ENCODE peak calls at places on chromosome 18, in four cellular contexts. B is heart left ventricle, E is upper lobe of right lung, J is cardiac muscle cell. K is an unnamed sample.

GRCh38 chr18:35131387-35132283 is 90.4 kb downstream of the MAPRE2 start:
- DNase-seq in E (no peak), B (no peak), J (no peak), K (no peak)

GRCh38 chr18:48477353-48477752 is 61.5 kb upstream of the CTIF start:
- DNase-seq in J (no peak), B (no peak), E (no peak), K (no peak)

GRCh38 chr18:24015897-24016631 is 1.5 kb downstream of the TTC39C start:
- DNase-seq in J (no peak), E (no peak), B (no peak), K (no peak)

GRCh38 chr18:28123401-28124030 is 53.4 kb downstream of the CDH2 start:
- DNase-seq in E (no peak), B (no peak), J (peak; percentile 47), K (no peak)

GRCh38 chr18:10300739-10301138 is 153.7 kb upstream of the APCDD1 start:
- DNase-seq in E (no peak), B (no peak), J (no peak), K (no peak)

GRCh38 chr18:68362907-68363306 is 352.0 kb downstream of the TMX3 start:
- DNase-seq in B (no peak), J (no peak), E (no peak), K (no peak)

GRCh38 chr18:55314615-55315237 is 273.3 kb downstream of the TCF4 start:
- DNase-seq in J (no peak), E (no peak), B (no peak), K (no peak)

GRCh38 chr18:75124551-75124950 is 84.4 kb downstream of the PTGR3 start:
- DNase-seq in E (no peak), B (no peak), J (no peak), K (no peak)

GRCh38 chr18:5197032-5197434 is at the start of gene AKAIN1:
- DNase-seq in B (peak; percentile 37), E (peak; percentile 66), J (peak; percentile 66), K (no peak)

GRCh38 chr18:77560334-77560970 is 310.8 kb downstream of the GALR1 start:
- DNase-seq in B (no peak), E (no peak), J (peak; percentile 3), K (no peak)

GRCh38 chr18:55737266-55737665 is 149.3 kb upstream of the TCF4 start:
- DNase-seq in J (no peak), E (no peak), B (no peak), K (no peak)

GRCh38 chr18:54351186-54351585 is 6.5 kb downstream of the STARD6 start:
- DNase-seq in B (no peak), E (no peak), J (no peak), K (no peak)

GRCh38 chr18:25561923-25562322 is 210.0 kb upstream of the ZNF521 start:
- DNase-seq in B (no peak), E (no peak), J (peak; percentile 34), K (no peak)

GRCh38 chr18:25560369-25560768 is 208.4 kb upstream of the ZNF521 start:
- DNase-seq in E (no peak), B (peak; percentile 34), J (no peak), K (no peak)

GRCh38 chr18:25557006-25557405 is 205.0 kb upstream of the ZNF521 start:
- DNase-seq in E (no peak), J (peak; percentile 9), B (no peak), K (no peak)
- H3K4me3 ChIP-seq in E (no peak overlapping the region), J (no peak overlapping the region), B (no peak overlapping the region), K (no peak overlapping the region)

DNA sequence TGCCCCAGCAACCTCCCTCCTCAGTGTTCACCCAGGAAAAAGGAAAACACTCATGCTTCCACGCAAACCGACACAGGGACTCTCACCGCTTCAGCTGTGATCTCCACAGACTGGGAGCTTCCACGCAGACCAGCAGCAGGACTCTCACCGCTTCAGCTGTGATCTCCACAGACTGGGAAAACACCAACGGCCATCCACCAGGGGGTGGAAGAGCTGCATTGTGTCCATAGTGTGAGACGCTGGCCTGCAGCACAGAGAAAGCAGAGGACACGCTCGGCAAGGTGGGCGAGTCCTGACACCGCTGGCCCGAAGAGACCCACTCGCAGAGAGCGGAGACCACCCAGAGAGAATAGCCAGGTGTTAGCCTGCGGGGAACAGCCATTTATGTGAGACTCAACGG is 42.5 kb upstream of the NFATC1 start:
- DNase-seq in B (no peak), E (no peak), J (peak; percentile 6), K (no peak)
- TF ChIP-seq CTCF in B (no peak), E (no peak), J (peak; percentile 22), K (no peak)

GRCh38 chr18:2002178-2002577 is 569.1 kb downstream of the METTL4 start:
- DNase-seq in E (no peak), J (peak; percentile 38), B (no peak), K (no peak)

GRCh38 chr18:1995041-1995612 is 576.2 kb downstream of the METTL4 start:
- DNase-seq in B (no peak), J (no peak), E (no peak), K (no peak)

GRCh38 chr18:1998121-1998520 is 573.2 kb downstream of the METTL4 start:
- DNase-seq in E (no peak), B (no peak), J (no peak), K (no peak)

GRCh38 chr18:2002604-2003003 is 568.7 kb downstream of the METTL4 start:
- DNase-seq in E (no peak), J (peak; percentile 49), B (no peak), K (no peak)

DNA sequence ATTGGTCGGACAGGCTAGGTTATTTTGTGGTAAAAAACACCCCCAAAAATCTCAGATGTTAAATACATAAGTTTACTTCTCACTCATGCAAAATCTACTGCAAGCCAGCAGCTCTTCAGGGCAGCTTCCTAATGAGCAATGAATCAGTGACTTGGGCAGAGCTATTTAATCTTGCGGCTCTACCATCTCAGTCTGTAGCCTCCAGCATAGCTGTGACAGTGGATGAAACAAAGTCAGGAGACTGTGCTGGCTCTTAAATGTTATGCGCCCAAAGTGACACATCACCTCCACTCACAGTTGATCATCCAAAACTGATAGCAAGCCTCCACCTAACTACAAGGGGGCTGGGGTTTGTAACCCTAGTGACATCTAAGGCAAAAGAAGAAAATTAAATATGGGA is 571.9 kb downstream of the METTL4 start:
- DNase-seq in B (no peak), E (no peak), J (no peak), K (no peak)
- H3K4me1 ChIP-seq in B (no peaks in the 10 kb centered on the region), E (no peaks in the 10 kb centered on the region), J (peaks cover 17% of the 10 kb centered on the region), K (no peaks in the 10 kb centered on the region)

GRCh38 chr18:79572848-79573451 is 106.7 kb upstream of the CTDP1 start:
- DNase-seq in B (no peak), E (no peak), J (no peak), K (no peak)
- H3K4me3 ChIP-seq in B (no peak overlapping the region), E (no peak overlapping the region), J (no peak overlapping the region), K (no peak overlapping the region)

GRCh38 chr18:21599585-21600525 is 649 bp downstream of the ESCO1 start:
- DNase-seq in E (peak; percentile 90), J (peak; percentile 6), B (no peak), K (peak; percentile 85)
- TF ChIP-seq CTCF in E (peak; percentile 27), J (no peak), B (no peak), K (no peak)

GRCh38 chr18:58858591-58859468 is 5.8 kb upstream of the ZNF532 start:
- DNase-seq in J (peak; percentile 50), B (no peak), E (no peak), K (no peak)
- H3K4me1 ChIP-seq in J (peaks cover 36% of the 10 kb centered on the region), B (peaks cover 15% of the 10 kb centered on the region), E (peaks cover 23% of the 10 kb centered on the region), K (peaks cover 37% of the 10 kb centered on the region)

K was measured in lower lobe of right lung.